ENCODE peak calls at places on chromosome 1, in six cellular contexts. One of them, this sample, is unnamed. For H3K4me1, the result is how much of the 10 kb centered on the place peaks cover.

GRCh38 chr1:152451254-152451653 is 37.2 kb upstream of the CRNN start:
- DNase-seq in CD4-positive, alpha-beta memory T cell: no peak
- DNase-seq in GM23248: peak
- DNase-seq in upper lobe of right lung: no peak
- DNase-seq in IMR-90: no peak
- DNase-seq in H1: no peak
- DNase-seq in this sample: no peak

GRCh38 chr1:29050141-29050540 is 73.6 kb downstream of the TMEM200B start:
- DNase-seq in H1: no peak
- DNase-seq in GM23248: no peak
- DNase-seq in IMR-90: no peak
- DNase-seq in upper lobe of right lung: no peak
- DNase-seq in CD4-positive, alpha-beta memory T cell: no peak
- DNase-seq in this sample: no peak

GRCh38 chr1:92907949-92908684 is 53.1 kb downstream of the DIPK1A start:
- DNase-seq in H1: no peak
- DNase-seq in GM23248: peak
- DNase-seq in CD4-positive, alpha-beta memory T cell: no peak
- DNase-seq in IMR-90: peak
- DNase-seq in upper lobe of right lung: no peak
- DNase-seq in this sample: no peak

GRCh38 chr1:2925923-2926322 is 95.3 kb upstream of the ACTRT2 start:
- DNase-seq in GM23248: peak
- DNase-seq in upper lobe of right lung: no peak
- DNase-seq in H1: no peak
- DNase-seq in IMR-90: no peak
- DNase-seq in CD4-positive, alpha-beta memory T cell: no peak
- DNase-seq in this sample: no peak

GRCh38 chr1:30677471-30677870 is 45.9 kb downstream of the MATN1 start:
- DNase-seq in IMR-90: no peak
- DNase-seq in CD4-positive, alpha-beta memory T cell: no peak
- DNase-seq in GM23248: no peak
- DNase-seq in upper lobe of right lung: peak
- DNase-seq in H1: no peak
- DNase-seq in this sample: no peak

GRCh38 chr1:186244825-186245224 is 130.2 kb downstream of the TPR start:
- DNase-seq in H1: peak
- DNase-seq in GM23248: no peak
- DNase-seq in IMR-90: no peak
- DNase-seq in CD4-positive, alpha-beta memory T cell: no peak
- DNase-seq in upper lobe of right lung: no peak
- DNase-seq in this sample: no peak

GRCh38 chr1:57423135-57424131 is at the start of gene DAB1:
- DNase-seq in H1: peak
- DNase-seq in IMR-90: peak
- DNase-seq in CD4-positive, alpha-beta memory T cell: peak
- DNase-seq in upper lobe of right lung: no peak
- DNase-seq in GM23248: peak
- DNase-seq in this sample: no peak

GRCh38 chr1:233738850-233739249 is 124.9 kb downstream of the KCNK1 start:
- DNase-seq in CD4-positive, alpha-beta memory T cell: no peak
- DNase-seq in GM23248: no peak
- DNase-seq in H1: peak
- DNase-seq in IMR-90: no peak
- DNase-seq in upper lobe of right lung: no peak
- DNase-seq in this sample: no peak

GRCh38 chr1:25055961-25056360 is 125.9 kb upstream of the RUNX3 start:
- DNase-seq in CD4-positive, alpha-beta memory T cell: no peak
- DNase-seq in upper lobe of right lung: no peak
- DNase-seq in H1: no peak
- DNase-seq in IMR-90: no peak
- DNase-seq in GM23248: no peak
- DNase-seq in this sample: peak

GRCh38 chr1:93979718-93980319 is 70.6 kb upstream of the GCLM start:
- DNase-seq in H1: no peak
- DNase-seq in GM23248: peak
- DNase-seq in CD4-positive, alpha-beta memory T cell: no peak
- DNase-seq in upper lobe of right lung: no peak
- DNase-seq in IMR-90: peak
- DNase-seq in this sample: no peak

GRCh38 chr1:205344010-205344808 is 12.5 kb downstream of the KLHDC8A start:
- DNase-seq in IMR-90: no peak
- DNase-seq in upper lobe of right lung: peak
- DNase-seq in GM23248: peak
- DNase-seq in CD4-positive, alpha-beta memory T cell: peak
- DNase-seq in H1: peak
- DNase-seq in this sample: peak

GRCh38 chr1:54572236-54572850 is 24.3 kb downstream of the ACOT11 start:
- DNase-seq in upper lobe of right lung: no peak
- DNase-seq in CD4-positive, alpha-beta memory T cell: no peak
- DNase-seq in GM23248: no peak
- DNase-seq in IMR-90: no peak
- DNase-seq in H1: no peak
- DNase-seq in this sample: no peak

GRCh38 chr1:28744184-28744583 is 7.4 kb downstream of the YTHDF2 start:
- DNase-seq in upper lobe of right lung: no peak
- DNase-seq in H1: no peak
- DNase-seq in GM23248: no peak
- DNase-seq in CD4-positive, alpha-beta memory T cell: no peak
- DNase-seq in IMR-90: no peak
- DNase-seq in this sample: no peak

GRCh38 chr1:221188531-221188930 is 309.3 kb downstream of the HLX start:
- DNase-seq in GM23248: no peak
- DNase-seq in CD4-positive, alpha-beta memory T cell: no peak
- DNase-seq in upper lobe of right lung: no peak
- DNase-seq in IMR-90: no peak
- DNase-seq in H1: no peak
- DNase-seq in this sample: no peak

GRCh38 chr1:118370861-118371260 is 185.8 kb upstream of the SPAG17 start:
- DNase-seq in CD4-positive, alpha-beta memory T cell: no peak
- DNase-seq in GM23248: no peak
- DNase-seq in IMR-90: no peak
- DNase-seq in H1: no peak
- DNase-seq in upper lobe of right lung: no peak
- DNase-seq in this sample: no peak

GRCh38 chr1:6560267-6560666 is 5.2 kb downstream of the TAS1R1 start:
- DNase-seq in CD4-positive, alpha-beta memory T cell: no peak
- DNase-seq in GM23248: no peak
- DNase-seq in H1: no peak
- DNase-seq in upper lobe of right lung: no peak
- DNase-seq in IMR-90: no peak
- DNase-seq in this sample: no peak

GRCh38 chr1:234997201-234998173 is 131.2 kb downstream of the TOMM20 start:
- DNase-seq in H1: no peak
- DNase-seq in upper lobe of right lung: peak
- DNase-seq in GM23248: peak
- DNase-seq in IMR-90: peak
- DNase-seq in CD4-positive, alpha-beta memory T cell: no peak
- DNase-seq in this sample: peak

GRCh38 chr1:71828431-71829012 is 453.8 kb downstream of the NEGR1 start:
- DNase-seq in IMR-90: no peak
- DNase-seq in H1: no peak
- DNase-seq in GM23248: no peak
- DNase-seq in upper lobe of right lung: no peak
- DNase-seq in CD4-positive, alpha-beta memory T cell: no peak
- DNase-seq in this sample: no peak

GRCh38 chr1:48084826-48085225 is 87.6 kb upstream of the TRABD2B start:
- DNase-seq in IMR-90: no peak
- DNase-seq in CD4-positive, alpha-beta memory T cell: no peak
- DNase-seq in GM23248: no peak
- DNase-seq in H1: no peak
- DNase-seq in upper lobe of right lung: no peak
- DNase-seq in this sample: no peak

GRCh38 chr1:239952348-239953307 is 139.1 kb upstream of the FMN2 start:
- DNase-seq in IMR-90: no peak
- DNase-seq in GM23248: peak
- DNase-seq in upper lobe of right lung: no peak
- DNase-seq in H1: peak
- DNase-seq in CD4-positive, alpha-beta memory T cell: no peak
- DNase-seq in this sample: no peak

GRCh38 chr1:62282909-62283308 is 36.3 kb downstream of the KANK4 start:
- DNase-seq in H1: no peak
- DNase-seq in CD4-positive, alpha-beta memory T cell: no peak
- DNase-seq in IMR-90: no peak
- DNase-seq in upper lobe of right lung: no peak
- DNase-seq in GM23248: no peak
- DNase-seq in this sample: no peak

GRCh38 chr1:62280960-62281465 is 38.2 kb downstream of the KANK4 start:
- DNase-seq in CD4-positive, alpha-beta memory T cell: no peak
- DNase-seq in GM23248: no peak
- DNase-seq in upper lobe of right lung: no peak
- DNase-seq in H1: no peak
- DNase-seq in IMR-90: no peak
- DNase-seq in this sample: no peak

GRCh38 chr1:62281922-62282555 is 37.2 kb downstream of the KANK4 start:
- DNase-seq in CD4-positive, alpha-beta memory T cell: no peak
- DNase-seq in upper lobe of right lung: no peak
- DNase-seq in GM23248: peak
- DNase-seq in H1: no peak
- DNase-seq in IMR-90: no peak
- DNase-seq in this sample: no peak

GRCh38 chr1:62285440-62285839 is 33.8 kb downstream of the KANK4 start:
- DNase-seq in H1: no peak
- DNase-seq in CD4-positive, alpha-beta memory T cell: no peak
- DNase-seq in upper lobe of right lung: no peak
- DNase-seq in IMR-90: no peak
- DNase-seq in GM23248: no peak
- DNase-seq in this sample: no peak

DNA sequence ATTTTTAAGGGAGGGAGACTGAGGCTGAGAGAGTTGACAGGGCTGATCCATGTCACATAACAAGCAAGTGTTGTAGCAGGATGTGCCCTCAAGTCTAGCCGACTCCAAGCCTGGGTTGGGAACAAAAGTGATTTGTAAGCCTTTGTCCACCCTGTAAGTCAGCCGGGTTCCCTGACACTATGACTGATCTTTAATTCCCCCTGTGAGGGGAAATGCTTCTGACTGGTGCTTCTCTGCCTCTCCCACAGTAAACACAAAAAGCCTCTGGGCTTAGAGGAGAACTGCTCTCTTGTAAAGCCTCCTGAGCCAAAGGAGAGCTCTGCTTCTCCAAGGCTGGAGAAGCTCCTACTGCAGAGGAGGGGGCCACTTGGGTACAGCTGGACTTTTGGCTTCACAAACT is 35.9 kb downstream of the KANK4 start:
- DNase-seq in IMR-90: no peak
- DNase-seq in GM23248: no peak
- DNase-seq in upper lobe of right lung: no peak
- DNase-seq in CD4-positive, alpha-beta memory T cell: no peak
- DNase-seq in H1: no peak
- DNase-seq in this sample: no peak
- H3K4me1 ChIP-seq in IMR-90: under half
- H3K4me1 ChIP-seq in GM23248: under half
- H3K4me1 ChIP-seq in upper lobe of right lung: under half
- H3K4me1 ChIP-seq in CD4-positive, alpha-beta memory T cell: under half
- H3K4me1 ChIP-seq in H1: under half
- H3K4me1 ChIP-seq in this sample: under half

GRCh38 chr1:15204931-15205330 is 42.1 kb upstream of the FHAD1 start:
- DNase-seq in IMR-90: no peak
- DNase-seq in GM23248: no peak
- DNase-seq in H1: no peak
- DNase-seq in upper lobe of right lung: no peak
- DNase-seq in CD4-positive, alpha-beta memory T cell: no peak
- DNase-seq in this sample: no peak

GRCh38 chr1:15206418-15207030 is 40.5 kb upstream of the FHAD1 start:
- DNase-seq in upper lobe of right lung: peak
- DNase-seq in H1: no peak
- DNase-seq in CD4-positive, alpha-beta memory T cell: no peak
- DNase-seq in IMR-90: peak
- DNase-seq in GM23248: no peak
- DNase-seq in this sample: no peak

GRCh38 chr1:15207829-15208429 is 39.1 kb upstream of the FHAD1 start:
- DNase-seq in IMR-90: no peak
- DNase-seq in CD4-positive, alpha-beta memory T cell: no peak
- DNase-seq in upper lobe of right lung: peak
- DNase-seq in H1: no peak
- DNase-seq in GM23248: no peak
- DNase-seq in this sample: no peak

GRCh38 chr1:15207031-15207828 is 39.8 kb upstream of the FHAD1 start:
- DNase-seq in GM23248: no peak
- DNase-seq in IMR-90: no peak
- DNase-seq in CD4-positive, alpha-beta memory T cell: no peak
- DNase-seq in upper lobe of right lung: peak
- DNase-seq in H1: peak
- DNase-seq in this sample: no peak

GRCh38 chr1:15205586-15206346 is 41.3 kb upstream of the FHAD1 start:
- DNase-seq in CD4-positive, alpha-beta memory T cell: no peak
- DNase-seq in upper lobe of right lung: peak
- DNase-seq in H1: no peak
- DNase-seq in GM23248: no peak
- DNase-seq in IMR-90: no peak
- DNase-seq in this sample: no peak
- H3K27ac ChIP-seq in CD4-positive, alpha-beta memory T cell: no peak
- H3K27ac ChIP-seq in upper lobe of right lung: no peak
- H3K27ac ChIP-seq in H1: peak
- H3K27ac ChIP-seq in GM23248: no peak
- H3K27ac ChIP-seq in IMR-90: no peak
- H3K27ac ChIP-seq in this sample: no peak

GRCh38 chr1:198122693-198123092 is 34.1 kb upstream of the NEK7 start:
- DNase-seq in GM23248: peak
- DNase-seq in H1: no peak
- DNase-seq in CD4-positive, alpha-beta memory T cell: no peak
- DNase-seq in IMR-90: peak
- DNase-seq in upper lobe of right lung: no peak
- DNase-seq in this sample: no peak
- H3K4me1 ChIP-seq in GM23248: half or more
- H3K4me1 ChIP-seq in H1: under half
- H3K4me1 ChIP-seq in CD4-positive, alpha-beta memory T cell: under half
- H3K4me1 ChIP-seq in IMR-90: under half
- H3K4me1 ChIP-seq in upper lobe of right lung: under half
- H3K4me1 ChIP-seq in this sample: under half

DNA sequence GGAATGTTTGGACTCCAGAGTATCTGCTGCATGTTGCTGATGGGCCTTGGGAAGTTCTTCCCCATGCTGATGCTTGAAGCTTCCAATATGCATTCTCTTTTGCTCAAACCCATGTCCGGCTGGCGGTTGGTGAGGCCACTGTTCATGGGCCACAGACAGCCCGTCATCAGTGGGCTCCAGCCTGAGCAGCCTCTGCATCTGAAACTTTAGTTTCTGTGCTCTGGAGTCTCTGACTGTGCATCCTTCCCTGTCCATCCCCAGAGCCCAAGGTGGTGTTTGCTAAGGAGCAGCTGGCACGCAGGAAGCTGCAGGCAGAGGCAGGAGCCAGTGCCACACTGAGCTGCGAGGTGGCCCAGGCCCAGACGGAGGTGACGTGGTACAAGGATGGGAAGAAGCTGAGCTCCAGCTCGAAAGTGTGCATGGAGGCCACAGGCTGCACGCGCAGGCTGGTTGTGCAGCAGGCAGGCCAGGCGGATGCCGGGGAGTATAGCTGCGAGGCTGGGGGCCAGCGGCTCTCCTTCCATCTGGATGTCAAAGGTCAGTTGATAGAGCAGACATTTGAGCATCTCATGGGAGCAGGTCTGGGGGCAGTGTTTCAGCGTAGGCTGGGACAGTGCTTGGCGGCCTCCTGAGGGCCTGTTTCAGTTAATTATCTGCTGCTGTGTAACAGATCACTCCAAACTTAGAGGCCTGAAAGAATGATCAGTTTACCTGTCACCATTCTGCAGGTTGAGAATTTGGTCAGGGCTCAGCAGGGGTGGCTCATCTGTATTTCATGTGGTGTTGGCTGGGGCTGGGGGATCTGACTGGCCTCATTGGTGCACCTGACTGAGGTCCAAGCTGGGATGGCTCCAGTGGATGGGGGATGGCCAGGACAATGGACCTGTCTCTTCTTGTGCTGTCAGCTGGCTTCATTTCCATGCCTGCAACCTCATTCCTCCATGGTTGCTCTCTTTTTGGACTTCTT is 16.6 kb downstream of the OBSCN start:
- DNase-seq in IMR-90: no peak
- DNase-seq in GM23248: no peak
- DNase-seq in CD4-positive, alpha-beta memory T cell: no peak
- DNase-seq in upper lobe of right lung: no peak
- DNase-seq in H1: peak
- DNase-seq in this sample: no peak
- H3K27ac ChIP-seq in IMR-90: no peak
- H3K27ac ChIP-seq in GM23248: no peak
- H3K27ac ChIP-seq in CD4-positive, alpha-beta memory T cell: no peak
- H3K27ac ChIP-seq in upper lobe of right lung: no peak
- H3K27ac ChIP-seq in H1: no peak
- H3K27ac ChIP-seq in this sample: no peak